ENCODE peak calls at places on chromosome 14, in ten cellular contexts. U is brain microvascular endothelial cell; R is T follicular helper cell; P is stimulated activated CD8-positive, alpha-beta memory T cell treated with anti-CD3 and anti-CD28 coated beads, Interleukin-2, amount 100 ng/mL, for 48 hours; B is activated B cell treated with CpG ODN at 0.5 μM for 24 hours; D is AG10803; J is fibroblast of pulmonary artery; X is AG08396; S is iPS DF 6.9; W is endothelial cell. C is an unnamed sample.

GRCh38 chr14:65169351-65169750 is 67.0 kb upstream of the MAX start:
- DNase-seq in U (peak), R (no peak), P (no peak), B (no peak), D (peak), J (peak), X (peak), S (no peak), W (no peak), C (no peak)

GRCh38 chr14:54329082-54329695 is 67.6 kb upstream of the CDKN3 start:
- DNase-seq in U (peak), R (no peak), P (no peak), B (no peak), D (peak), J (peak), X (peak), S (peak), W (peak), C (no peak)

GRCh38 chr14:74296037-74296467 is 6.7 kb downstream of the ABCD4 start:
- DNase-seq in U (no peak), R (no peak), P (no peak), B (no peak), D (no peak), J (no peak), X (no peak), S (no peak), W (no peak), C (no peak)

GRCh38 chr14:75373133-75373532 is 54.7 kb upstream of the JDP2 start:
- DNase-seq in U (no peak), R (no peak), P (no peak), B (no peak), D (no peak), J (no peak), X (no peak), S (no peak), W (no peak), C (no peak)

GRCh38 chr14:61636792-61637191 is 58.5 kb upstream of the HIF1A start:
- DNase-seq in U (no peak), R (no peak), P (no peak), B (no peak), D (no peak), J (no peak), X (no peak), S (no peak), W (no peak), C (no peak)

GRCh38 chr14:102341566-102341965 is 21.1 kb downstream of the CINP start:
- DNase-seq in U (no peak), R (no peak), P (no peak), B (no peak), D (no peak), J (no peak), X (no peak), S (no peak), W (no peak), C (no peak)

GRCh38 chr14:102517412-102518062 is 8.0 kb upstream of the ANKRD9 start:
- DNase-seq in U (no peak), R (no peak), P (no peak), B (no peak), D (no peak), J (no peak), X (no peak), S (no peak), W (peak), C (no peak)

GRCh38 chr14:101501858-101502615 is 59.3 kb upstream of the DIO3 start:
- DNase-seq in U (no peak), R (no peak), P (no peak), B (no peak), D (no peak), J (no peak), X (no peak), S (no peak), W (no peak), C (no peak)

GRCh38 chr14:51884086-51884927 is 23.9 kb downstream of the GNG2 start:
- DNase-seq in U (peak), R (no peak), P (no peak), B (no peak), D (peak), J (peak), X (no peak), S (no peak), W (no peak), C (no peak)

GRCh38 chr14:102210421-102211042 is 70.8 kb downstream of the WDR20 start:
- DNase-seq in U (no peak), R (no peak), P (no peak), B (no peak), D (no peak), J (no peak), X (no peak), S (no peak), W (no peak), C (no peak)

GRCh38 chr14:104563742-104564615 is 15.6 kb upstream of the C14orf180 start:
- DNase-seq in U (peak), R (peak), P (peak), B (peak), D (peak), J (peak), X (peak), S (peak), W (peak), C (peak)

GRCh38 chr14:61281186-61281676 is at the start of gene TMEM30B:
- DNase-seq in U (no peak), R (peak), P (no peak), B (no peak), D (no peak), J (no peak), X (no peak), S (peak), W (no peak), C (peak)

GRCh38 chr14:90720336-90720735 is 95.9 kb downstream of the TTC7B start:
- DNase-seq in U (peak), R (no peak), P (no peak), B (no peak), D (no peak), J (peak), X (no peak), S (no peak), W (no peak), C (no peak)

GRCh38 chr14:37472906-37473305 is 122.1 kb downstream of the FOXA1 start:
- DNase-seq in U (no peak), R (no peak), P (no peak), B (no peak), D (no peak), J (no peak), X (no peak), S (no peak), W (no peak), C (no peak)

GRCh38 chr14:36659822-36660735 is 1.6 kb upstream of the PAX9 start:
- DNase-seq in U (no peak), R (no peak), P (no peak), B (no peak), D (no peak), J (no peak), X (no peak), S (no peak), W (no peak), C (no peak)

GRCh38 chr14:95849761-95850160 is 26.9 kb upstream of the TUNAR start:
- DNase-seq in U (no peak), R (no peak), P (no peak), B (no peak), D (no peak), J (no peak), X (no peak), S (no peak), W (no peak), C (no peak)

GRCh38 chr14:29255692-29256091 is 489.1 kb downstream of the FOXG1 start:
- DNase-seq in U (no peak), R (no peak), P (no peak), B (no peak), D (no peak), J (no peak), X (no peak), S (no peak), W (no peak), C (no peak)

GRCh38 chr14:69839661-69840060 is 39.6 kb upstream of the SMOC1 start:
- DNase-seq in U (no peak), R (no peak), P (no peak), B (no peak), D (no peak), J (no peak), X (no peak), S (no peak), W (no peak), C (no peak)

GRCh38 chr14:103348154-103348553 is 14.1 kb downstream of the EIF5 start:
- DNase-seq in U (no peak), R (no peak), P (no peak), B (no peak), D (no peak), J (no peak), X (no peak), S (no peak), W (no peak), C (no peak)

GRCh38 chr14:69539631-69540410 is 34.9 kb downstream of the CCDC177 start:
- DNase-seq in U (no peak), R (no peak), P (no peak), B (no peak), D (peak), J (peak), X (peak), S (no peak), W (no peak), C (no peak)

GRCh38 chr14:64705406-64706118 is 1.3 kb downstream of the PLEKHG3 start:
- DNase-seq in U (no peak), R (no peak), P (no peak), B (no peak), D (peak), J (no peak), X (no peak), S (no peak), W (no peak), C (no peak)

GRCh38 chr14:62301911-62302310 is 539.7 kb downstream of the SNAPC1 start:
- DNase-seq in U (no peak), R (no peak), P (no peak), B (no peak), D (peak), J (peak), X (no peak), S (no peak), W (no peak), C (no peak)

GRCh38 chr14:75188520-75189267 is 12.3 kb upstream of the TMED10 start:
- DNase-seq in U (no peak), R (no peak), P (no peak), B (no peak), D (no peak), J (no peak), X (no peak), S (no peak), W (no peak), C (no peak)